ENCODE peak calls at places on chromosomes 1 and 21, in ten cellular contexts. I is endothelial cell, F is BE2C, L is cardiac muscle cell, H is progenitor cell of endocrine pancreas, Y is GM23338, B is WERI-Rb-1, U is lower lobe of right lung, E is IMR-90, M is lung. P is an unnamed sample.

GRCh38 chr1:51444096-51444495 is 75.0 kb downstream of the EPS15 start:
- DNase-seq in I (no peak), F (no peak), L (no peak), H (no peak), Y (no peak), B (no peak), U (no peak), E (peak; percentile 55), M (no peak), P (no peak)

GRCh38 chr1:195076682-195077081 is 1531.6 kb downstream of the KCNT2 start:
- DNase-seq in I (no peak), F (no peak), L (no peak), H (no peak), Y (no peak), B (no peak), U (no peak), E (no peak), M (no peak), P (no peak)

GRCh38 chr1:57066980-57067615 is 101.3 kb upstream of the C8B start:
- DNase-seq in I (no peak), F (no peak), L (peak; percentile 73), H (no peak), Y (peak; percentile 12), B (peak; percentile 20), U (no peak), E (no peak), M (no peak), P (no peak)

GRCh38 chr1:36160949-36161485 is 5.1 kb downstream of the MAP7D1 start:
- DNase-seq in I (peak; percentile 74), F (no peak), L (peak; percentile 54), H (no peak), Y (peak; percentile 87), B (peak; percentile 72), U (peak; percentile 78), E (peak; percentile 71), M (peak; percentile 47), P (no peak)

GRCh38 chr1:205430631-205431305 is 8.9 kb upstream of the LEMD1 start:
- DNase-seq in I (peak; percentile 71), F (no peak), L (peak; percentile 68), H (peak; percentile 47), Y (peak; percentile 88), B (no peak), U (peak; percentile 66), E (peak; percentile 33), M (no peak), P (peak; percentile 67)

GRCh38 chr1:227786673-227787512 is 28.6 kb upstream of the PRSS38 start:
- DNase-seq in I (no peak), F (no peak), L (no peak), H (no peak), Y (peak; percentile 24), B (no peak), U (peak; percentile 57), E (no peak), M (peak; percentile 28), P (no peak)

GRCh38 chr1:243507001-243507671 is 251.3 kb downstream of the SDCCAG8 start:
- DNase-seq in I (no peak), F (no peak), L (no peak), H (no peak), Y (no peak), B (no peak), U (no peak), E (peak; percentile 66), M (no peak), P (no peak)

GRCh38 chr21:20814090-20814489 is 184.1 kb upstream of the NCAM2 start:
- DNase-seq in I (no peak), F (no peak), L (no peak), H (no peak), Y (no peak), B (no peak), U (no peak), E (no peak), M (no peak), P (no peak)

GRCh38 chr1:113088972-113089371 is 16.0 kb downstream of the LRIG2 start:
- DNase-seq in I (no peak), F (no peak), L (no peak), H (no peak), Y (no peak), B (no peak), U (no peak), E (no peak), M (no peak), P (no peak)

DNA sequence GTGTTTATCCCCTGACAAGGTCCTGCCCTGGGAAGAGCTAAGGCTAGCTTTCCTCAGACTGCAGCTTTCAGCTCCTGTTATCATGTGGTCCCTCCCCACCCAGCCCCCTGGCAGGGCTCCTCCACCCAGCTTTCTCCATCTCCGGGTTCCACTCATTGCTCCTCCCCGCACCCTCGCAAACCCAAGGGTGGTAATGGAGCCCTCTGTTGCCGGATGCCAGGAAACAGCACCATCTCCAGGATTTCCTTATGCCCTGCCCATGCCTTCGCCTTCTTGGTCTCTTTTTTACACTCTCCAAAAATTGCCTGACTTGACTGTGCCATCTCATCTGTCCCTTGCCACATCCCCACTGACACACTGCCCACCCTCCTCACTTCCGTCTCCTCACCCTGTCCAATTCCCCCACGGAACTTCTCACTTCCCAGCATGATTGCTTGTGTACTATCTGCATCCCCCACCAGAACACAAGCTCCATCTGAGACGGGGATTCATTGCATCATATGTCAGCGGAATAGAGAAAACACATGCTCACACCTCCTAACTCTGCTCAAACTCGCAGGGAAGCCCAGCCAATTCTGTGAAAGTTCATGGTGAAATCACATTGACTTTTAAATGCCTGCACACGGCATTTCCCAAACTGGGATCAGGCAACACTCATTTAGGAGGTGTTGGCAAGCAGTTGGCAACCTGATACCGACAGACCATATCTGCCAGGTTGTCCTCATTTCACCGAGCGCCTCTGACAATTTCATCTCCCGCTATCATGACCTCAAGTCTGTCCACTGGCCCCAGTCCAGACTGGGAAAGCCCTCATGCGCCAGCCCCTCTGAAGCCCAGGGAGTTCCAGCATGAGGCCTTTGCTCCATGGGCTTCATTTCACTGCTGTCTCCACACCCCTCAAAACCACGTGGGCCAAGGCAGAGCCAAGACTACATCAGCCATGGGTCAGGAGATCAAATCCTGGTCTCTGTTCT is 201.1 kb downstream of the MATN1 start:
- DNase-seq in I (no peak), F (no peak), L (peak; percentile 25), H (no peak), Y (no peak), B (no peak), U (peak; percentile 55), E (peak; percentile 8), M (peak; percentile 47), P (no peak)
- TF ChIP-seq CTCF in I (no peak), F (no peak), L (peak; percentile 10), H (no peak), Y (no peak), B (no peak), U (no peak), E (no peak), M (no peak), P (no peak)

GRCh38 chr1:153776971-153777370 is 1.8 kb downstream of the SLC27A3 start:
- DNase-seq in I (no peak), F (no peak), L (no peak), H (no peak), Y (no peak), B (no peak), U (no peak), E (no peak), M (no peak), P (no peak)

GRCh38 chr1:153774036-153774435 is 1.2 kb upstream of the SLC27A3 start:
- DNase-seq in I (no peak), F (no peak), L (no peak), H (no peak), Y (no peak), B (no peak), U (no peak), E (no peak), M (no peak), P (no peak)

GRCh38 chr1:153774780-153775431 is at the start of gene SLC27A3:
- DNase-seq in I (no peak), F (peak; percentile 62), L (peak; percentile 54), H (no peak), Y (peak; percentile 64), B (peak; percentile 97), U (no peak), E (no peak), M (peak; percentile 85), P (no peak)

GRCh38 chr1:153776352-153776751 is 1.1 kb downstream of the SLC27A3 start:
- DNase-seq in I (no peak), F (no peak), L (no peak), H (no peak), Y (no peak), B (no peak), U (peak; percentile 50), E (no peak), M (no peak), P (no peak)

GRCh38 chr1:153775432-153776311 is 465 bp downstream of the SLC27A3 start:
- DNase-seq in I (peak; percentile 53), F (peak; percentile 65), L (peak; percentile 76), H (peak; percentile 78), Y (peak; percentile 97), B (peak; percentile 98), U (peak; percentile 89), E (peak; percentile 50), M (peak; percentile 79), P (peak; percentile 50)
- TF ChIP-seq CTCF in I (no peak), F (no peak), L (no peak), H (peak; percentile 46), Y (no peak), B (peak; percentile 27), U (no peak), E (no peak), M (no peak), P (no peak)

DNA sequence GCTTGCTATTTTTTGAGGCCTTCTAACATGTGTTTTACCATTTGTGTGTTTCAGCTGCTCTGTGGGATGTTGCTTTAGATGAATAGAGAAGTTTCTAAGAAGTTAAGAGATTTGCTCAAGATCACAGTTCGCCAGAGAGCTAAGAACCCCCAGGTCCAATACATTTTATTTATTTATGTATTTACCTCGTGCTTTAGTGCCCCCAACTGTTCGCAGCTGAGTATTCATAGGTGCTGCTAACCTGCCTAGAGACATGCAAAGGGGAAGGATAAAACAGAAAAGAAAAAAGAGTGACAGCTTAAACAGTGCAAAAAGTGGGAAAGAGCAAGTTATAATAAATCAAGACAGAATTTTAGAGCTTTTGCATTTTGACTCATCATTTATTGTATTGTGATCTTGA is 31.1 kb downstream of the NFYC start:
- DNase-seq in I (no peak), F (no peak), L (no peak), H (no peak), Y (no peak), B (no peak), U (no peak), E (no peak), M (no peak), P (no peak)
- TF ChIP-seq CTCF in I (no peak), F (no peak), L (no peak), H (no peak), Y (no peak), B (no peak), U (no peak), E (no peak), M (no peak), P (no peak)

DNA sequence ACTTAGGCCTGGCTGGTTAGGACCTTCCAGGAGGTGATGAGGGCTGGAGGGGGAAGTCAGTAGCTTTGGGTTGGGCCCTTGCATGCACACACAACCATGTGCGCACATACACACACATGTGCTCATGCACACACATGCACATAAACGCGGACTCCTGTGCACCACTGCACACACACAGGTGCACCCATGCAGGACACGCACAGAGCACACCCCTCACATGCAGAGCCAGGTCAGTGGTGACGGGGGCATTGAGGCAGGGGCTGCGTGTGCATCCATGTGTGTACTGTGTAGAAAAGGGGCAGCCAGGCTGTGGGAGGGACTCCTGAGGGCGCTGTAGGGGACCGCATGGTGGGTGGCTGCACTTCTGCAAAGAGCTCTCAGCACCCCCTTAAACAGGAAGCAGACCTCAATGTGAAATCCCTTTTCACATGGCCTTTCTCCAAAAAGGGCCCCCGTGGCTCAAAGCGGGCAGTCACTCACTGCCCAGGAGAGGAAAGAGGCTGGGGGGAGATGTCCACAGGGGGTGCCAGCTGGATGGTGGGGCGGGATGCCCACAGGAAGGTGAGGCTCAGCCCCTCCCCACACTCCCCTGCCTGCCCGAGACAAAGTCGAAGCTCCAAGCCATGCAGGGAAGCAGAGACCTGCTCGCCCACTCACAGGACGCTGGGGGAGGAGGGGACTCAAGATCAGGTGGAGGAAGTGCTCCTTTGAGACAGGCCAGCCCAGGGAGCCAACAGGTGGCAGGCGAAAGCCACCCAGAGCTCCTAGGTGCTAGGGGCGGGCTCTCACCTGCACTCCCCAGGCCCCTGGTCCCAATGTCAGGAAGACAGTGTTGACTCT is 95.2 kb downstream of the ITPKB start:
- DNase-seq in I (no peak), F (no peak), L (no peak), H (no peak), Y (no peak), B (no peak), U (peak; percentile 67), E (no peak), M (no peak), P (peak; percentile 44)
- TF ChIP-seq CTCF in I (no peak), F (no peak), L (no peak), H (no peak), Y (no peak), B (no peak), U (no peak), E (no peak), M (no peak), P (no peak)

P was measured in activated B cell treated with CpG ODN at 0.5 μM for 24 hours.